ENCODE peak calls at places on chromosomes 12 and 14, in eight cellular contexts. I, S, M, W, Q, N, E and C are unnamed samples.

GRCh38 chr12:104951759-104952509 is 6.2 kb downstream of the SLC41A2 start:
- DNase-seq in I (no peak), S (no peak), M (peak; percentile 75), W (peak; percentile 36), Q (peak; percentile 69), N (no peak), E (no peak), C (no peak)

GRCh38 chr12:77766224-77766623 is 64.5 kb upstream of the NAV3 start:
- DNase-seq in I (no peak), S (no peak), M (no peak), W (no peak), Q (no peak), N (no peak), E (no peak), C (no peak)

GRCh38 chr12:114013601-114014345 is 47.6 kb upstream of the RBM19 start:
- DNase-seq in I (no peak), S (no peak), M (peak; percentile 14), W (peak; percentile 9), Q (peak; percentile 37), N (no peak), E (peak; percentile 18), C (no peak)

GRCh38 chr12:24423611-24424010 is 474.1 kb upstream of the SOX5 start:
- DNase-seq in I (no peak), S (no peak), M (no peak), W (no peak), Q (no peak), N (no peak), E (no peak), C (no peak)

GRCh38 chr12:99769581-99769980 is 122.0 kb downstream of the GARIN6 start:
- DNase-seq in I (no peak), S (no peak), M (no peak), W (no peak), Q (no peak), N (no peak), E (no peak), C (no peak)

GRCh38 chr12:113498490-113498889 is 26.8 kb upstream of the LHX5 start:
- DNase-seq in I (no peak), S (no peak), M (no peak), W (no peak), Q (no peak), N (no peak), E (no peak), C (no peak)

GRCh38 chr12:114392909-114393308 is 13.0 kb downstream of the TBX5 start:
- DNase-seq in I (no peak), S (no peak), M (no peak), W (no peak), Q (no peak), N (no peak), E (no peak), C (no peak)

GRCh38 chr12:31321565-31322228 is 4.3 kb downstream of the SINHCAF start:
- DNase-seq in I (no peak), S (no peak), M (peak; percentile 67), W (no peak), Q (peak; percentile 62), N (no peak), E (no peak), C (no peak)

GRCh38 chr12:77352941-77353340 is 287.6 kb upstream of the E2F7 start:
- DNase-seq in I (no peak), S (no peak), M (peak; percentile 36), W (no peak), Q (no peak), N (no peak), E (no peak), C (no peak)

GRCh38 chr12:51076235-51076930 is 7.0 kb downstream of the CSRNP2 start:
- DNase-seq in I (no peak), S (no peak), M (no peak), W (no peak), Q (no peak), N (no peak), E (no peak), C (no peak)

GRCh38 chr12:11798856-11799530 is 149.5 kb downstream of the ETV6 start:
- DNase-seq in I (no peak), S (no peak), M (peak; percentile 93), W (peak; percentile 76), Q (peak; percentile 88), N (no peak), E (peak; percentile 20), C (no peak)

GRCh38 chr14:69666112-69666511 is 54.7 kb downstream of the SUSD6 start:
- DNase-seq in I (no peak), S (no peak), M (no peak), W (no peak), Q (no peak), N (no peak), E (no peak), C (no peak)

DNA sequence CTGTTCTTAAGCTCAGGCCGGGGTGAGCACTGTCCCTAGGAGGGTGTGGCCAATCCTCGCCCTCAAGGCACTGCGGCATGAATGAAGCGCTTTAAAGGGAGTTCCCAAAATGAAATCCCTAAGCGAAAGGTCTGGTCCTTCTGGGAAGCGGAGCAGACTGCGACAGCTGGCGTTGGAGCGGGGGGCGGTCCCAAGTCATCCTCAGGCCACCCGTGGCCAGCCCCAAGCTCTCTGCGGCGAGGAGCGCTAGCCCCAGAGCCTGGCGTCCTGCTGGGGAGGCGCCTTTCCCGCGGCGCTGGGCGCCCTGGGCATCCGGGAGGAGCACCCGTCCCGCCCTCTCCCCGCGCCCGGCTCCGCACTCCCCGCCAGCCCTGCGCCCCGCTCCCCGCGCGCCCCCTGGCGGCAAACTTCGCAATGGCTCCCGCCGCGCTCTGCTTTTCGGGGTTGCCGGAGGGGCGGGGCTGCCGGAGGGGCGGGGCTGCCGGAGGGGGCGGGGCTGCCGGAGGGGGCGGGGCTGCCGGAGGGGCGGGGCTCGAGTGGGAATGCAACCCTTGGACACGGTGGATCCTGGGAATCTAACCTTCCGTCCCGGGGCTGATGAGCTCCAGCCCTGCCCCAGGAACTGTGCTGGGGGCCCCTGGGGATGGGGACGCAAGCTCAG is 25.4 kb downstream of the ZBTB42 start:
- DNase-seq in I (peak; percentile 94), S (peak; percentile 80), M (peak; percentile 77), W (peak; percentile 68), Q (peak; percentile 60), N (peak; percentile 87), E (peak; percentile 93), C (peak; percentile 54)
- TF ChIP-seq CTCF in I (peak; percentile 77), S (peak; percentile 32), M (peak; percentile 58), W (peak; percentile 48), Q (peak; percentile 73), N (peak; percentile 90), E (peak; percentile 89), C (peak; percentile 46)

GRCh38 chr14:70888151-70888499 is 19.1 kb upstream of the PCNX1 start:
- DNase-seq in I (no peak), S (no peak), M (no peak), W (no peak), Q (no peak), N (no peak), E (no peak), C (no peak)

GRCh38 chr14:70885343-70886014 is 21.8 kb upstream of the PCNX1 start:
- DNase-seq in I (no peak), S (no peak), M (no peak), W (no peak), Q (no peak), N (no peak), E (no peak), C (no peak)

GRCh38 chr14:70888681-70889175 is 18.5 kb upstream of the PCNX1 start:
- DNase-seq in I (no peak), S (no peak), M (peak; percentile 81), W (no peak), Q (peak; percentile 70), N (no peak), E (peak; percentile 89), C (no peak)

GRCh38 chr14:70886421-70887206 is 20.6 kb upstream of the PCNX1 start:
- DNase-seq in I (no peak), S (peak; percentile 65), M (no peak), W (no peak), Q (no peak), N (no peak), E (no peak), C (no peak)

GRCh38 chr14:70887207-70888150 is 19.8 kb upstream of the PCNX1 start:
- DNase-seq in I (no peak), S (peak; percentile 80), M (peak; percentile 95), W (peak; percentile 81), Q (peak; percentile 98), N (no peak), E (no peak), C (peak; percentile 50)
- TF ChIP-seq CTCF in I (no peak), S (no peak), M (no peak), W (no peak), Q (no peak), N (no peak), E (no peak), C (no peak)

GRCh38 chr14:23284654-23285529 is 1.0 kb downstream of the HOMEZ start:
- DNase-seq in I (no peak), S (no peak), M (peak; percentile 53), W (no peak), Q (peak; percentile 12), N (no peak), E (peak; percentile 34), C (no peak)

GRCh38 chr14:23285530-23286019 is 357 bp downstream of the HOMEZ start:
- DNase-seq in I (no peak), S (peak; percentile 30), M (no peak), W (no peak), Q (no peak), N (no peak), E (peak; percentile 47), C (no peak)

GRCh38 chr14:23286904-23287479 is 1.1 kb upstream of the HOMEZ start:
- DNase-seq in I (no peak), S (no peak), M (peak; percentile 24), W (no peak), Q (no peak), N (no peak), E (no peak), C (no peak)

GRCh38 chr14:23281247-23281646 is 4.7 kb downstream of the HOMEZ start:
- DNase-seq in I (no peak), S (no peak), M (no peak), W (no peak), Q (no peak), N (no peak), E (no peak), C (no peak)

DNA sequence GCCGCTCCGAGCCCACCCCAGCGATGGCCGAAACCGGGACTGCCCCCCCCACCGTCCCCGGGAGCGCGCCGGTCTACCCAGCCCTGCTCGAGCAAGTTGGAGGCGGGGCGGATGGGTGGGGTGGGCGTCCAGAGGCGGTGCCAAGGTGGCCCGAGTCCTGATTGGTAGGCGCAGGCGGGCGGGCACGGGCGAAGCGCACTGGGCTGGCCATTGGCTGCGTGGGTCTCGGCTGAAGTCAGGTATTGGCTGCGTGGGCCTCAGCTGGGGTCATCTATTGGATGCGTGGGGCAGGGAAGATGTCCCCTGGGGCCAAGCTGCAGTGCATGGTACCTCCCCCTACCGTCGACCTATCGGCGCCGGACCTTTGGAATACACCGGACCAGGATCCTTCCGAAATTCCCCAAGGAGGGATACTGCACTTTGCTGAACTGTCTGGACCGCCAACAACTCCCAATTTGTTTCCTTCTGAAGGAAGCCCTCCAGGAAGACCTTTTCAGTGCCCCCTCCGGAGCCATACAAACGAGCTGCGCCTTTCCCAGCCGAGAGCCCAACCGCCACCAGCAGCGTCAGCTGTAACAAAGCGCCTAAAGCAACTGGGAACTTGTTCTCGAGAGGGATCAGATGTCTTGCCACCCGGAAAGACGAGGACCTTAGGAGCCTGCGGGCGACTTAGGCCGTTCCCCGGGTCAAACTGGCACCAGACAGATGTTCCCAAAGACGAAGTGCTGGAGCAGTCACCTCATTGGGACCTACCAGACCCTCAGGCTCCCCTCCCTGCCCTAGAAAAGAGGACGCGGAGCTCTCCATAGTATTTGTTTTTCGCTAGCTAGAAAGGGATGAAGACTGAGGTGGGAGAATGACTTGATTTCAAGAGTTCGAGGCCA is at the start of gene HOMEZ:
- DNase-seq in I (peak; percentile 100), S (peak; percentile 98), M (peak; percentile 99), W (peak; percentile 99), Q (peak; percentile 97), N (peak; percentile 99), E (peak; percentile 97), C (peak; percentile 97)
- TF ChIP-seq CTCF in I (no peak), S (no peak), M (no peak), W (no peak), Q (peak; percentile 7), N (no peak), E (no peak), C (peak; percentile 6)

GRCh38 chr12:5439333-5439732 is 7.4 kb downstream of the NTF3 start:
- DNase-seq in I (no peak), S (no peak), M (no peak), W (no peak), Q (peak; percentile 24), N (no peak), E (no peak), C (no peak)
- TF ChIP-seq CTCF in I (no peak), S (no peak), M (no peak), W (peak; percentile 14), Q (no peak), N (no peak), E (no peak), C (no peak)